ENCODE peak calls at places on chromosomes 2 and 18, in four cellular contexts. M, F, C and E are unnamed samples.

GRCh38 chr18:24491882-24492281 is 31.4 kb downstream of the HRH4 start:
- DNase-seq in C (no peak), F (peak), M (no peak), E (no peak)

GRCh38 chr2:218024336-218024735 is 21.5 kb upstream of the TNS1 start:
- DNase-seq in F (no peak), C (no peak), M (peak), E (no peak)

GRCh38 chr18:9292047-9292446 is 42.5 kb upstream of the TWSG1 start:
- DNase-seq in C (no peak), F (no peak), M (no peak), E (no peak)

GRCh38 chr18:10424576-10425314 is 29.7 kb upstream of the APCDD1 start:
- DNase-seq in C (no peak), F (no peak), M (no peak), E (no peak)

GRCh38 chr2:224927671-224928173 is 114.5 kb downstream of the DOCK10 start:
- DNase-seq in F (no peak), C (no peak), M (no peak), E (no peak)

GRCh38 chr2:13050764-13051163 is 334.0 kb downstream of the TRIB2 start:
- DNase-seq in F (no peak), C (no peak), M (no peak), E (no peak)

GRCh38 chr2:71614976-71615768 is 161.8 kb downstream of the DYSF start:
- DNase-seq in F (no peak), C (no peak), M (peak), E (no peak)

GRCh38 chr2:191942114-191943103 is 95.5 kb upstream of the CAVIN2 start:
- DNase-seq in F (peak), M (no peak), C (no peak), E (no peak)

GRCh38 chr2:40204268-40204667 is 247.6 kb downstream of the SLC8A1 start:
- DNase-seq in M (no peak), C (no peak), F (no peak), E (no peak)

GRCh38 chr18:13217466-13217961 is 1.0 kb upstream of the LDLRAD4 start:
- DNase-seq in F (peak), C (peak), M (peak), E (no peak)

GRCh38 chr18:63273170-63273925 is 46.2 kb downstream of the BCL2 start:
- DNase-seq in F (no peak), M (no peak), C (no peak), E (no peak)

GRCh38 chr2:235898766-235899165 is 269.4 kb downstream of the GBX2 start:
- DNase-seq in F (no peak), M (no peak), C (no peak), E (no peak)

GRCh38 chr2:199458806-199459285 is 1.1 kb upstream of the SATB2 start:
- DNase-seq in C (peak), F (no peak), M (no peak), E (no peak)

GRCh38 chr2:190514676-190515075 is 19.8 kb downstream of the NEMP2 start:
- DNase-seq in M (no peak), F (no peak), C (no peak), E (no peak)

GRCh38 chr2:133266926-133267590 is 301.2 kb downstream of the NCKAP5 start:
- DNase-seq in F (peak), C (peak), M (no peak), E (no peak)

GRCh38 chr2:219645631-219646527 is 18.4 kb downstream of the SLC4A3 start:
- DNase-seq in F (peak), C (peak), M (peak), E (peak)

GRCh38 chr2:9205963-9206948 is at the start of gene ASAP2:
- DNase-seq in M (peak), C (peak), F (peak), E (no peak)

GRCh38 chr2:63719052-63719451 is 122.6 kb upstream of the UGP2 start:
- DNase-seq in C (no peak), M (no peak), F (no peak), E (no peak)

DNA sequence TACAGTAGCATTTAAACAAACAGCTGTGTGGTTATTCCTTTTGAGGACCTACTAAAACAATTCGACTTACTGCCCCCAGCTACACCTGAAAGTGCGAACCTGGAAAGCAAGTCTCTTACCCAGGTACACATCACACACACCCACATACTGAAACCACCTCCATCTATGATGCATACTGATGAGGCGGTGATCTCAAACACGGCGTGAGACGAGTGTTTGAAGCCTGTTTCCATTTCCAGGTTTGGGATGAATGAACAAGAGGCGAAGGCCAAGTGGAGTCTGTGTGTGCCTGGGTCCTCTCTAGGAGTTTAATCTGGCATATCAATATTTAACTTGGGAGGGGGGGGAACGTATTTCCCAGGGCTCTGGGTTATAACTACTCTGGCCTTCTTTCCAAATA is 1.6 kb downstream of the TMEM185B start:
- DNase-seq in M (no peak), C (no peak), F (no peak), E (no peak)
- H3K27ac ChIP-seq in M (no peak), C (no peak), F (no peak), E (no peak)

DNA sequence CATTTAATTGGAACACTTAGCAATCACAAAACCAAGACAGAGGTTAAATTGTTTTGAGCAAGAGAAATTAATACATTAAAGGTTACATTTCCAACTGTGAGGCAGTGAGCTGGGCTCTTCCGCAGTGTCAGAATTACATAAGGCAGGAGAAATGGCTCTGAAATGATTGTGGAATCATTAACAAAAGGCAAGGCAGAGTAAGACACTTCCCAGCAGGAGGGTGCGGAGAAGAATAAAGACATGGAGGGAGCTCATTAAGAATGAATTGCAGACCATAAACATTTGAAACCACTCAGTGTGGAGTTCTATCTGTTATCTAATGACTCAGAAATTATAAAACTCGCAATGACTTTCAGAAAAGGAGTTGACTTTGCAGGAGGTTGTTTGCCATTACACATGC is 77.1 kb downstream of the SMIM21 start:
- DNase-seq in F (peak), M (no peak), C (peak), E (no peak)
- H3K27ac ChIP-seq in F (no peak), M (no peak), C (peak), E (no peak)

GRCh38 chr2:233114421-233114861 is 54.3 kb downstream of the INPP5D start:
- DNase-seq in C (no peak), F (no peak), M (no peak), E (no peak)
- H3K27ac ChIP-seq in C (no peak), F (no peak), M (no peak), E (no peak)

GRCh38 chr2:178413472-178414265 is 37.3 kb downstream of the PRKRA start:
- DNase-seq in F (peak), C (peak), M (peak), E (peak)

GRCh38 chr2:178415979-178416378 is 35.0 kb downstream of the PRKRA start:
- DNase-seq in C (no peak), M (no peak), F (no peak), E (no peak)

GRCh38 chr2:178412047-178412446 is 38.9 kb downstream of the PRKRA start:
- DNase-seq in F (peak), M (no peak), C (no peak), E (no peak)

GRCh38 chr2:178417916-178418315 is 33.1 kb downstream of the PRKRA start:
- DNase-seq in F (no peak), M (no peak), C (no peak), E (no peak)

GRCh38 chr2:178414266-178415247 is 36.4 kb downstream of the PRKRA start:
- DNase-seq in F (peak), M (peak), C (peak), E (peak)
- H3K27ac ChIP-seq in F (no peak), M (peak), C (peak), E (peak)

DNA sequence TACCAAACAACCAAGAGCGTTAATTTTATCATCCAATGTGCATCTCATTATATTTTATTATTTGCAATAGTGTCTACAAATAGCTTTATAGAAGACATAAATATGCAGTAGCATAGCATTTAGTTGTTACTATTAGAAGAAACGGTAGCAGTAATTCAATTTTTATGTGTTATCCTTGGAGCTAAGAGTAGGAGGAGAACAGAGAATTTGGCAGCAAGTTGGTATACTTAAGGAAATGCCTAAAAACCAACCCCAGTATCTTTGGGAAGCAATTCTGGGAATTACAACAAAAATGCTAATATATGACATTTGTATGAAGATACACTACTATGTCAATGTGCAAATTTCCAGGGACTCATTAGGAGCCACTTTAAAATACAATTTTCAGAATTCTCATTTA is 23.0 kb upstream of the RTN4 start:
- DNase-seq in M (no peak), C (no peak), F (no peak), E (no peak)
- H3K27ac ChIP-seq in M (no peak), C (no peak), F (no peak), E (no peak)

DNA sequence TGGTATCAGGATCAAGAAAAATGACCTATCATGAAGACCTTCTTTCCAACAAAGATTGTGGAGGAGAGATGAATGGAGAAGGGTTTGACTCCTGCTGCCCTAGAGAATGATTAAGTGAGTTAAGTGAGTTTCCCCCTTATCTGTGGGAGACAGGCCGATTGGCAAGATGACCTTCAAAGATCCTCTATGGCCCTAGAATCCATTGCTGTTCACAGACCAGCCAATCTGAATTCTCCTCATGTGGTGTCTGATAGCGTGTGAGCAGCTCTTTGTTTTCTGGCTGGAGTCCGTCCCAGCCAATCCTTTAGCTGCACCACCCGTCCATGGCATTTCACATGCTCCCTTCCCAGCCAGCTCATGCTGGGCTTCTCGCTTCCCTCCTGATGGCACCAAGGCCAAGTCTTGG is 79.4 kb downstream of the MARCHF4 start:
- DNase-seq in M (no peak), C (no peak), F (peak), E (no peak)
- H3K27ac ChIP-seq in M (no peak), C (no peak), F (no peak), E (no peak)

GRCh38 chr2:158499383-158499782 is 42.6 kb downstream of the PKP4 start:
- DNase-seq in M (no peak), F (no peak), C (no peak), E (no peak)

GRCh38 chr2:158505448-158505934 is 48.7 kb downstream of the PKP4 start:
- DNase-seq in C (no peak), M (no peak), F (peak), E (no peak)

GRCh38 chr2:158501301-158501700 is 44.5 kb downstream of the PKP4 start:
- DNase-seq in C (no peak), M (peak), F (no peak), E (no peak)

GRCh38 chr2:158504088-158504487 is 47.3 kb downstream of the PKP4 start:
- DNase-seq in M (no peak), F (no peak), C (no peak), E (no peak)

DNA sequence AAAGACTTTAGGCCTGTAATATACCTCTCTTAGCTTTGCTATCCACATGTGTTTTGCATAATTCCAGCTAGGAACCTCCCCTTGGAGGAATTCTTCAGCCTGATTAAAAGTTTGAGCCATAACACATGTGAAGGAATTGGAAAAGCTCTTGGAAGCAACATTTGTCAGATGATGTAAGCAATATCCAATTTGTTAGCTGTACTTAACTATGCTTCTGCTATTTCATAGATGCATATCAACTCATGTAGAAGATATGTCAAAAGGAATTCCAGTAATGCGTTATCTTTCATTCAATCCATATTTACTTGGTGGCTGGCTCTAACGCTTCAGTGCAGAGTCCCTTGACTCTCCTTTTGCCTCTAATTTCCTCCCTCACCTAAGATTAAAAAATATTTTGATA is 46.2 kb downstream of the PKP4 start:
- DNase-seq in M (no peak), F (peak), C (peak), E (no peak)
- H3K27ac ChIP-seq in M (no peak), F (no peak), C (peak), E (no peak)

DNA sequence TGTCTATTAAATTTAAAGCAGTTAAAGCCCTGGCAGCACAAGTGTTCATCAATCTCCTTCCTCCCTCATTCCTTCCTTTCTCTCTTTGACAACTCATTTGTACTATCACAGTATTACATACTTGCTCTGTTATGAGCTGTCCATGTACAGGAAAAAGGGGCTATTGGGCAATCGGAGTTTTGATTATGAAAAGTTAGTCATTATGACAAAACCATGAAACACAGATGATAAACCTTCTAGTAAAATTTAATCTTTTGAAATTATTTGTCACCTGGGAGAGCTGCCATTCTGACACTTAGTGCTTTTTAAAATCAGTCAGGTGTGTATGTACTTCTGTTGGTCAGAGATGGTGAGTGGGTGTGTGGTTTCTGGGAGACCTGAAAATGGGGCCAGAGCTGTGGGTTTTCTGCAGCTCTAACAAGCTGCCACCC is 39.4 kb downstream of the MAP4K4 start:
- DNase-seq in C (no peak), M (no peak), F (no peak), E (no peak)
- H3K27ac ChIP-seq in C (no peak), M (peak), F (no peak), E (no peak)

GRCh38 chr2:241412144-241412543 is 56.1 kb downstream of the FARP2 start:
- DNase-seq in F (no peak), C (no peak), M (no peak), E (peak)

GRCh38 chr2:241413929-241414580 is 58.0 kb downstream of the FARP2 start:
- DNase-seq in C (no peak), F (no peak), M (no peak), E (no peak)

GRCh38 chr2:241415196-241415595 is 59.1 kb downstream of the FARP2 start:
- DNase-seq in F (no peak), M (no peak), C (no peak), E (no peak)

GRCh38 chr2:241408849-241409248 is 52.8 kb downstream of the FARP2 start:
- DNase-seq in F (no peak), C (no peak), M (no peak), E (no peak)

DNA sequence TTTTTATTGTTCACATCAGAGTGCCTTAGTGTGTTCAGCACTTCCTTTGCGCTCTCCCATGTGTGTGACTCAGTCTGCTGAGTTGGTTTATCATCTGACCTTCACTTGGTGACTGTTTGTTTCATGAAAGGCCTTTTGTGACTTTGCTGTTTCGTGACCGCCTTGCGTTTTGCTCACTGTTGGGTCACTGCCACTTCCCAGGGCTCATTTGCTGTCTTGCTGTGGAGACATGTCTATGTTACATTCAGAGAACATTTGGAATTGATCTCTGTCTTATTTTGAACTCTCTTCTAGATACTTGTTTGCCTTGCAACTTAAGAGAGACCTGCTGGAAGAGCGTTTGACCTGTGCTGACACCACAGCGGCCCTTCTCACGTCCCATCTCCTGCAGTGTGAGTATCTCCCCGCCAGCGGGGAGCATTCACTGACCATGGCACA is 54.7 kb downstream of the FARP2 start:
- DNase-seq in F (no peak), M (no peak), C (peak), E (peak)
- H3K27ac ChIP-seq in F (no peak), M (no peak), C (peak), E (no peak)